ENCODE peak calls at places on chromosomes 13 and 19, in eight cellular contexts. G is Peyer's patch, H is neural progenitor cell, O is stomach, R is aorta, F is WERI-Rb-1, D is GM12878, B is fibroblast of lung. S is an unnamed sample.
A peak's percentile ranks its signal among the peaks of the same experiment; 100 is the strongest.

GRCh38 chr19:35266904-35267817 is 1.6 kb upstream of the USF2 start:
- DNase-seq in B (no peak), D (no peak), O (no peak), H (peak; percentile 49), F (peak; percentile 35), R (peak; percentile 69), G (peak; percentile 72), S (no peak)

GRCh38 chr19:55340784-55341147 is 1.1 kb downstream of the KMT5C start:
- DNase-seq in H (peak; percentile 66), D (no peak), G (no peak), O (no peak), R (no peak), B (no peak), F (peak; percentile 60), S (no peak)

GRCh38 chr19:55652311-55653078 is 2.3 kb upstream of the U2AF2 start:
- DNase-seq in B (no peak), H (no peak), O (no peak), D (no peak), F (no peak), G (no peak), R (no peak), S (no peak)

GRCh38 chr19:6108721-6109633 is 1.3 kb downstream of the RFX2 start:
- DNase-seq in H (peak; percentile 57), B (peak; percentile 75), R (peak; percentile 86), G (peak; percentile 69), F (no peak), D (no peak), O (peak; percentile 32), S (peak; percentile 24)

GRCh38 chr13:33279898-33280549 is 5.5 kb downstream of the STARD13 start:
- DNase-seq in H (no peak), G (no peak), F (no peak), R (no peak), B (peak; percentile 86), D (no peak), O (no peak), S (peak; percentile 97)

GRCh38 chr13:99692854-99693253 is 191.6 kb downstream of the TM9SF2 start:
- DNase-seq in F (no peak), G (no peak), H (no peak), D (no peak), R (no peak), B (no peak), O (no peak), S (no peak)

GRCh38 chr19:4557186-4557970 is 2.1 kb downstream of the SEMA6B start:
- DNase-seq in B (no peak), O (no peak), R (no peak), D (no peak), F (no peak), G (no peak), H (no peak), S (no peak)

GRCh38 chr13:106795847-106796246 is 227.9 kb upstream of the ARGLU1 start:
- DNase-seq in F (no peak), D (no peak), H (peak; percentile 22), G (no peak), B (no peak), R (no peak), O (no peak), S (no peak)

GRCh38 chr13:20685042-20685441 is 18.5 kb upstream of the IL17D start:
- DNase-seq in F (no peak), R (no peak), H (no peak), G (no peak), B (no peak), O (no peak), D (no peak), S (no peak)

GRCh38 chr13:90015565-90016507 is 1331.7 kb upstream of the MIR17HG start:
- DNase-seq in O (no peak), F (no peak), D (no peak), R (no peak), H (no peak), B (peak; percentile 6), G (no peak), S (peak; percentile 0)

GRCh38 chr19:2391118-2391725 is 31.2 kb downstream of the TMPRSS9 start:
- DNase-seq in G (no peak), F (peak; percentile 41), H (peak; percentile 73), R (no peak), D (peak; percentile 21), O (peak; percentile 32), B (peak; percentile 61), S (peak; percentile 69)

GRCh38 chr19:4817467-4818277 is 13.8 kb downstream of the TICAM1 start:
- DNase-seq in D (no peak), G (no peak), B (no peak), R (no peak), H (no peak), F (no peak), O (peak; percentile 61), S (no peak)

GRCh38 chr13:40271931-40272775 is 394.3 kb downstream of the FOXO1 start:
- DNase-seq in O (peak; percentile 49), H (no peak), B (peak; percentile 93), D (no peak), G (no peak), R (peak; percentile 86), F (no peak), S (peak; percentile 75)

GRCh38 chr13:113743366-113744195 is 15.4 kb upstream of the TMEM255B start:
- DNase-seq in R (peak; percentile 41), F (no peak), G (no peak), D (no peak), H (no peak), O (no peak), B (no peak), S (no peak)

GRCh38 chr13:30789360-30789862 is 54.1 kb downstream of the ALOX5AP start:
- DNase-seq in F (no peak), O (no peak), H (no peak), D (no peak), B (no peak), R (no peak), G (no peak), S (no peak)

GRCh38 chr13:30796132-30796832 is 60.9 kb downstream of the ALOX5AP start:
- DNase-seq in H (no peak), O (no peak), R (no peak), G (no peak), B (peak; percentile 80), F (no peak), D (peak; percentile 45), S (peak; percentile 82)

GRCh38 chr13:30790592-30790991 is 55.2 kb downstream of the ALOX5AP start:
- DNase-seq in R (no peak), F (no peak), H (no peak), O (no peak), B (no peak), D (no peak), G (no peak), S (no peak)

GRCh38 chr13:30791354-30791921 is 56.1 kb downstream of the ALOX5AP start:
- DNase-seq in B (peak; percentile 55), H (no peak), D (no peak), F (no peak), O (no peak), G (no peak), R (no peak), S (no peak)

DNA sequence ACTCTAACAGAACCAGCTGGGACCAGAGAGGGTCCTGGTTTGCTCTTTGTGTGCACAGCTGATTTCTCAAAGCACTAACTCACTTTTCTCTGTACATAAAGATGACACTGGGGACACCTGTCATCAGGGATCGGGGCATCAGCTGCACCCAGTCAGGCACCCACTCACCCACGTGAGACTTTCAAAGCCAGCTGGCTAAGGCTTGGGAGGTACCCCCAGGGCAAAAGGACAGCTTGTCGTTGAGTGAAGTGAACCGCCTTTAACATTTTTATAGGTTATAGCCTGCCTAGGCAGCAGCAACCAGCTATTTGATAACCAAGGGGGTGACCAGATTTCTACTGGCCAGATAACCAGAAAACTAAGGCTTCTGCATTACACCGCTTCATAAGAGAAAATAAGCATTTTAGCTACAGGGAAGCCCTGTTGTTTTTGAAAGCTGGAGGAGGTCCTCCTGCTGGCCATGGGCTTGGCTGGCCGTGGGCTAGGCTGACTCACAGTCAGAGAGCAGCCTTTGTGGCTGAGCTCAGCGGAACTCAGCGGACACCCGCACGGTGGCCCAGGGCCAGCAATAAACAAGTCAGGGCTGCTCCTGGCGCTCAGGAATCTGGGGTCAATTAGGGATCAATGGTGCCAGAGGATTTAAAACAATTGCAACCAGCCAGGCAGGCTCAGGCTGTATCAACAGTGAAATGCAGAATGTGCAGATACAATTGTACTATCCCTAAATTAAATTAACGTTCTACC is 57.1 kb downstream of the ALOX5AP start:
- DNase-seq in B (peak; percentile 97), D (no peak), R (peak; percentile 89), H (peak; percentile 64), G (peak; percentile 66), O (peak; percentile 71), F (peak; percentile 23), S (peak; percentile 91)
- H3K36me3 ChIP-seq in B (no peaks in the 10 kb centered on the region), D (no peaks in the 10 kb centered on the region), R (no peaks in the 10 kb centered on the region), H (no peaks in the 10 kb centered on the region), G (no peaks in the 10 kb centered on the region), O (no peaks in the 10 kb centered on the region), F (no peaks in the 10 kb centered on the region), S (no peaks in the 10 kb centered on the region)

GRCh38 chr13:24982333-24982999 is 113.5 kb upstream of the PABPC3 start:
- DNase-seq in B (no peak), O (no peak), F (no peak), H (no peak), G (peak; percentile 71), R (no peak), D (no peak), S (no peak)
- H3K27me3 ChIP-seq in B (peaks cover 2% of the 10 kb centered on the region), O (peaks cover 44% of the 10 kb centered on the region), F (no peaks in the 10 kb centered on the region), H (no peaks in the 10 kb centered on the region), G (no peaks in the 10 kb centered on the region), R (no peaks in the 10 kb centered on the region), D (peaks cover 2% of the 10 kb centered on the region), S (no peaks in the 10 kb centered on the region)

GRCh38 chr19:45615795-45616708 is 14.0 kb upstream of the GPR4 start:
- DNase-seq in F (peak; percentile 73), R (peak; percentile 75), B (peak; percentile 79), O (peak; percentile 88), D (peak; percentile 48), G (peak; percentile 92), H (peak; percentile 99), S (peak; percentile 75)

GRCh38 chr19:45621976-45622503 is 17.2 kb downstream of the EML2 start:
- DNase-seq in O (no peak), B (no peak), D (no peak), F (no peak), G (no peak), R (no peak), H (no peak), S (no peak)

GRCh38 chr19:45623984-45624383 is 15.2 kb downstream of the EML2 start:
- DNase-seq in B (no peak), F (no peak), O (no peak), R (no peak), H (no peak), G (no peak), D (no peak), S (no peak)

GRCh38 chr19:45616709-45617027 is 14.7 kb upstream of the GPR4 start:
- DNase-seq in R (no peak), O (no peak), H (no peak), D (no peak), F (no peak), B (no peak), G (no peak), S (no peak)

DNA sequence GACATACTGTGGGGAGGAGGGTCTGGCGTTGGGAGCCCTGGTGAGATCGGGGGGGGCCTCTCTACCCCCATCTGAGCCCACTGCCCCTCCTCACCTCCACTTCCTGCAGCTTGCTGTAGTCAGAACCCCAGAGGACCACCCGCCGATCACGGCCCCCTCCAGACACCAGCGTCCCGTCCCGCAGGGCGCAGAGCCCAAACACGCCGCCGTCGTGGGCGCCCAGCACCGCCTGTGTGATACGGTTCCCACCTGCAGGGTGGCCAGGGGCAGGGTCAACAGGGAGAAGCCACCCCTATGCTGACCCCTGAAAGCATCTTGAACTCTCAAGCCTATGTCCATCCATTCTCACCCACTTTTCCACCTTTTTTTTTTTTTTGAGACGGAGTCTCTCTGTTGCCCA is 17.8 kb downstream of the EML2 start:
- DNase-seq in H (no peak), O (no peak), R (no peak), D (no peak), G (no peak), F (no peak), B (no peak), S (no peak)
- H3K36me3 ChIP-seq in H (no peaks in the 10 kb centered on the region), O (peaks cover 99% of the 10 kb centered on the region), R (peaks cover 7% of the 10 kb centered on the region), D (peaks cover 14% of the 10 kb centered on the region), G (no peaks in the 10 kb centered on the region), F (no peaks in the 10 kb centered on the region), B (peaks cover 19% of the 10 kb centered on the region), S (peaks cover 37% of the 10 kb centered on the region)

GRCh38 chr13:27967736-27968315 is 1.3 kb downstream of the CDX2 start:
- DNase-seq in O (peak; percentile 24), R (no peak), F (no peak), B (no peak), D (no peak), G (no peak), H (peak; percentile 47), S (no peak)
- H3K27me3 ChIP-seq in O (peaks cover 100% of the 10 kb centered on the region), R (no peaks in the 10 kb centered on the region), F (peaks cover 100% of the 10 kb centered on the region), B (peaks cover 71% of the 10 kb centered on the region), D (peaks cover 22% of the 10 kb centered on the region), G (peaks cover 9% of the 10 kb centered on the region), H (peaks cover 100% of the 10 kb centered on the region), S (peaks cover 63% of the 10 kb centered on the region)

S was measured in bronchial epithelial cell.